ENCODE peak calls at places on chromosomes 11 and 22, in five cellular contexts. One of them, this sample, is unnamed.

GRCh38 chr11:86064236-86064803 is 4.6 kb downstream of the PICALM start:
- DNase-seq in iris pigment epithelial cell: peak; percentile 82
- DNase-seq in WTC11: no peak
- DNase-seq in small intestine: no peak
- DNase-seq in activated T-helper 1 cell treated with Interleukin-2 at 50 U/mL for 16 hours: no peak
- DNase-seq in this sample: no peak

GRCh38 chr11:64644348-64645242 is 53.6 kb downstream of the SLC22A12 start:
- DNase-seq in iris pigment epithelial cell: no peak
- DNase-seq in WTC11: peak; percentile 51
- DNase-seq in small intestine: no peak
- DNase-seq in activated T-helper 1 cell treated with Interleukin-2 at 50 U/mL for 16 hours: no peak
- DNase-seq in this sample: no peak

GRCh38 chr11:65868076-65868667 is 4.4 kb downstream of the EFEMP2 start:
- DNase-seq in iris pigment epithelial cell: no peak
- DNase-seq in WTC11: peak; percentile 73
- DNase-seq in small intestine: no peak
- DNase-seq in activated T-helper 1 cell treated with Interleukin-2 at 50 U/mL for 16 hours: no peak
- DNase-seq in this sample: no peak

GRCh38 chr11:62794201-62794775 is 2.5 kb upstream of the TMEM223 start:
- DNase-seq in iris pigment epithelial cell: no peak
- DNase-seq in WTC11: no peak
- DNase-seq in small intestine: no peak
- DNase-seq in activated T-helper 1 cell treated with Interleukin-2 at 50 U/mL for 16 hours: no peak
- DNase-seq in this sample: no peak

GRCh38 chr11:70376621-70377020 is 21.7 kb upstream of the CTTN start:
- DNase-seq in iris pigment epithelial cell: no peak
- DNase-seq in WTC11: no peak
- DNase-seq in small intestine: no peak
- DNase-seq in activated T-helper 1 cell treated with Interleukin-2 at 50 U/mL for 16 hours: no peak
- DNase-seq in this sample: no peak

GRCh38 chr11:67468056-67468455 is 995 bp downstream of the TMEM134 start:
- DNase-seq in iris pigment epithelial cell: no peak
- DNase-seq in WTC11: no peak
- DNase-seq in small intestine: peak; percentile 64
- DNase-seq in activated T-helper 1 cell treated with Interleukin-2 at 50 U/mL for 16 hours: no peak
- DNase-seq in this sample: no peak

GRCh38 chr22:35986085-35986484 is 42.5 kb downstream of the RBFOX2 start:
- DNase-seq in iris pigment epithelial cell: peak; percentile 50
- DNase-seq in WTC11: no peak
- DNase-seq in small intestine: no peak
- DNase-seq in activated T-helper 1 cell treated with Interleukin-2 at 50 U/mL for 16 hours: no peak
- DNase-seq in this sample: no peak

GRCh38 chr22:45911601-45912271 is 65.2 kb downstream of the WNT7B start:
- DNase-seq in iris pigment epithelial cell: peak; percentile 13
- DNase-seq in WTC11: no peak
- DNase-seq in small intestine: no peak
- DNase-seq in activated T-helper 1 cell treated with Interleukin-2 at 50 U/mL for 16 hours: no peak
- DNase-seq in this sample: no peak

GRCh38 chr11:59939482-59939881 is 1.2 kb downstream of the OOSP1 start:
- DNase-seq in iris pigment epithelial cell: no peak
- DNase-seq in WTC11: no peak
- DNase-seq in small intestine: no peak
- DNase-seq in activated T-helper 1 cell treated with Interleukin-2 at 50 U/mL for 16 hours: no peak
- DNase-seq in this sample: no peak

GRCh38 chr11:28447226-28447625 is 339.0 kb downstream of the METTL15 start:
- DNase-seq in iris pigment epithelial cell: peak; percentile 82
- DNase-seq in WTC11: no peak
- DNase-seq in small intestine: no peak
- DNase-seq in activated T-helper 1 cell treated with Interleukin-2 at 50 U/mL for 16 hours: no peak
- DNase-seq in this sample: no peak

GRCh38 chr11:86248609-86249008 is 4.1 kb downstream of the EED start:
- DNase-seq in iris pigment epithelial cell: no peak
- DNase-seq in WTC11: no peak
- DNase-seq in small intestine: no peak
- DNase-seq in activated T-helper 1 cell treated with Interleukin-2 at 50 U/mL for 16 hours: no peak
- DNase-seq in this sample: no peak

GRCh38 chr11:94740975-94741707 is 27.0 kb upstream of the AMOTL1 start:
- DNase-seq in iris pigment epithelial cell: peak; percentile 73
- DNase-seq in WTC11: peak; percentile 27
- DNase-seq in small intestine: peak; percentile 38
- DNase-seq in activated T-helper 1 cell treated with Interleukin-2 at 50 U/mL for 16 hours: no peak
- DNase-seq in this sample: no peak

GRCh38 chr11:129278586-129279319 is 86.6 kb upstream of the ARHGAP32 start:
- DNase-seq in iris pigment epithelial cell: peak; percentile 12
- DNase-seq in WTC11: peak; percentile 31
- DNase-seq in small intestine: peak; percentile 30
- DNase-seq in activated T-helper 1 cell treated with Interleukin-2 at 50 U/mL for 16 hours: no peak
- DNase-seq in this sample: peak; percentile 41

GRCh38 chr11:34148504-34149165 is 43.2 kb downstream of the NAT10 start:
- DNase-seq in iris pigment epithelial cell: no peak
- DNase-seq in WTC11: no peak
- DNase-seq in small intestine: no peak
- DNase-seq in activated T-helper 1 cell treated with Interleukin-2 at 50 U/mL for 16 hours: no peak
- DNase-seq in this sample: no peak

GRCh38 chr22:30115705-30116104 is 35.4 kb downstream of the HORMAD2 start:
- DNase-seq in iris pigment epithelial cell: peak; percentile 17
- DNase-seq in WTC11: no peak
- DNase-seq in small intestine: no peak
- DNase-seq in activated T-helper 1 cell treated with Interleukin-2 at 50 U/mL for 16 hours: no peak
- DNase-seq in this sample: no peak

GRCh38 chr11:88353835-88354496 is 16.4 kb upstream of the CTSC start:
- DNase-seq in iris pigment epithelial cell: no peak
- DNase-seq in WTC11: no peak
- DNase-seq in small intestine: no peak
- DNase-seq in activated T-helper 1 cell treated with Interleukin-2 at 50 U/mL for 16 hours: no peak
- DNase-seq in this sample: no peak

GRCh38 chr22:41836551-41836950 is 3.6 kb downstream of the SREBF2 start:
- DNase-seq in iris pigment epithelial cell: no peak
- DNase-seq in WTC11: no peak
- DNase-seq in small intestine: no peak
- DNase-seq in activated T-helper 1 cell treated with Interleukin-2 at 50 U/mL for 16 hours: no peak
- DNase-seq in this sample: no peak

GRCh38 chr11:112881461-112881860 is 79.8 kb upstream of the NCAM1 start:
- DNase-seq in iris pigment epithelial cell: peak; percentile 76
- DNase-seq in WTC11: peak; percentile 74
- DNase-seq in small intestine: peak; percentile 46
- DNase-seq in activated T-helper 1 cell treated with Interleukin-2 at 50 U/mL for 16 hours: no peak
- DNase-seq in this sample: no peak

GRCh38 chr11:3738241-3738640 is 59.1 kb downstream of the NUP98 start:
- DNase-seq in iris pigment epithelial cell: peak; percentile 44
- DNase-seq in WTC11: no peak
- DNase-seq in small intestine: no peak
- DNase-seq in activated T-helper 1 cell treated with Interleukin-2 at 50 U/mL for 16 hours: no peak
- DNase-seq in this sample: no peak

GRCh38 chr22:36397081-36397766 is 9.5 kb upstream of the MYH9 start:
- DNase-seq in iris pigment epithelial cell: peak; percentile 78
- DNase-seq in WTC11: no peak
- DNase-seq in small intestine: no peak
- DNase-seq in activated T-helper 1 cell treated with Interleukin-2 at 50 U/mL for 16 hours: no peak
- DNase-seq in this sample: no peak

GRCh38 chr22:27115816-27116256 is 458.4 kb downstream of the MIAT start:
- DNase-seq in iris pigment epithelial cell: peak; percentile 81
- DNase-seq in WTC11: no peak
- DNase-seq in small intestine: peak; percentile 96
- DNase-seq in activated T-helper 1 cell treated with Interleukin-2 at 50 U/mL for 16 hours: no peak
- DNase-seq in this sample: no peak

GRCh38 chr11:2299773-2300172 is 1.9 kb downstream of the C11orf21 start:
- DNase-seq in iris pigment epithelial cell: no peak
- DNase-seq in WTC11: no peak
- DNase-seq in small intestine: no peak
- DNase-seq in activated T-helper 1 cell treated with Interleukin-2 at 50 U/mL for 16 hours: no peak
- DNase-seq in this sample: no peak

GRCh38 chr11:78420255-78420764 is 2.7 kb upstream of the GAB2 start:
- DNase-seq in iris pigment epithelial cell: peak; percentile 92
- DNase-seq in WTC11: peak; percentile 72
- DNase-seq in small intestine: peak; percentile 58
- DNase-seq in activated T-helper 1 cell treated with Interleukin-2 at 50 U/mL for 16 hours: peak; percentile 2
- DNase-seq in this sample: no peak

GRCh38 chr11:75625970-75626691 is 42.7 kb downstream of the MAP6 start:
- DNase-seq in iris pigment epithelial cell: peak; percentile 92
- DNase-seq in WTC11: no peak
- DNase-seq in small intestine: no peak
- DNase-seq in activated T-helper 1 cell treated with Interleukin-2 at 50 U/mL for 16 hours: no peak
- DNase-seq in this sample: no peak

This sample was measured in naive B cell.